ENCODE peak calls at places on chromosomes 3 and 15, in seven cellular contexts. Y is foreskin melanocyte; E is cardiac muscle cell; L is glutamatergic neuron; Z is stimulated activated CD4-positive, alpha-beta T cell treated with anti-CD3 and anti-CD28 coated beads, Interleukin-2, amount 100 ng/mL, for 24 hours; J is hepatocyte; T is AG08395. C is an unnamed sample.

GRCh38 chr15:89912145-89912673 is 543 bp downstream of the ARPIN start:
- DNase-seq in Y (peak), E (peak), L (peak), Z (no peak), J (peak), T (peak), C (no peak)

GRCh38 chr3:184651945-184652344 is 59.9 kb downstream of the MAGEF1 start:
- DNase-seq in Y (no peak), E (no peak), L (no peak), Z (no peak), J (no peak), T (no peak), C (no peak)

GRCh38 chr15:56982987-56983386 is 64.5 kb downstream of the TCF12 start:
- DNase-seq in Y (no peak), E (no peak), L (no peak), Z (no peak), J (no peak), T (no peak), C (no peak)

GRCh38 chr3:168545591-168545990 is 449.9 kb upstream of the GOLIM4 start:
- DNase-seq in Y (no peak), E (peak), L (no peak), Z (no peak), J (no peak), T (no peak), C (no peak)

GRCh38 chr3:100954199-100954935 is 38.9 kb downstream of the ABI3BP start:
- DNase-seq in Y (no peak), E (no peak), L (no peak), Z (no peak), J (no peak), T (no peak), C (no peak)

GRCh38 chr3:123344175-123344908 is 104.5 kb downstream of the ADCY5 start:
- DNase-seq in Y (no peak), E (peak), L (no peak), Z (no peak), J (no peak), T (peak), C (no peak)

GRCh38 chr3:2826036-2826435 is 284.1 kb downstream of the IL5RA start:
- DNase-seq in Y (no peak), E (no peak), L (no peak), Z (no peak), J (no peak), T (no peak), C (no peak)

GRCh38 chr15:100341662-100342560 is at the start of gene ADAMTS17:
- DNase-seq in Y (peak), E (peak), L (peak), Z (peak), J (peak), T (peak), C (peak)

GRCh38 chr15:36414670-36415069 is 164.8 kb upstream of the CDIN1 start:
- DNase-seq in Y (no peak), E (peak), L (no peak), Z (no peak), J (no peak), T (no peak), C (no peak)

GRCh38 chr15:92463352-92463751 is 69.7 kb downstream of the ST8SIA2 start:
- DNase-seq in Y (no peak), E (no peak), L (no peak), Z (no peak), J (no peak), T (no peak), C (no peak)

GRCh38 chr3:94401466-94401865 is 338.6 kb downstream of the NSUN3 start:
- DNase-seq in Y (no peak), E (no peak), L (no peak), Z (no peak), J (no peak), T (no peak), C (no peak)

GRCh38 chr15:41554401-41554800 is 4.6 kb upstream of the TYRO3 start:
- DNase-seq in Y (no peak), E (no peak), L (no peak), Z (no peak), J (no peak), T (no peak), C (no peak)

GRCh38 chr15:31297880-31298456 is 28.7 kb upstream of the KLF13 start:
- DNase-seq in Y (no peak), E (no peak), L (no peak), Z (no peak), J (peak), T (no peak), C (no peak)

GRCh38 chr15:99408236-99409096 is 157.2 kb downstream of the LRRC28 start:
- DNase-seq in Y (no peak), E (peak), L (no peak), Z (no peak), J (no peak), T (peak), C (no peak)

GRCh38 chr3:122577409-122578028 is at the start of gene PARP15:
- DNase-seq in Y (peak), E (peak), L (no peak), Z (peak), J (no peak), T (no peak), C (peak)

GRCh38 chr3:52845157-52845556 is 10.3 kb upstream of the MUSTN1 start:
- DNase-seq in Y (no peak), E (peak), L (no peak), Z (no peak), J (peak), T (peak), C (no peak)

GRCh38 chr3:27960133-27960532 is 238.0 kb upstream of the EOMES start:
- DNase-seq in Y (peak), E (peak), L (no peak), Z (no peak), J (peak), T (peak), C (no peak)

GRCh38 chr15:29972051-29972450 is 110.7 kb upstream of the GOLGA8J start:
- DNase-seq in Y (no peak), E (no peak), L (no peak), Z (no peak), J (no peak), T (no peak), C (no peak)

GRCh38 chr15:67914537-67915373 is 74.9 kb upstream of the RNU6-1 start:
- DNase-seq in Y (peak), E (peak), L (peak), Z (no peak), J (peak), T (no peak), C (no peak)

GRCh38 chr3:111547645-111548044 is 5.6 kb downstream of the CD96 start:
- DNase-seq in Y (no peak), E (no peak), L (no peak), Z (no peak), J (no peak), T (no peak), C (peak)

GRCh38 chr3:193157051-193157450 is 84.0 kb upstream of the PLAAT1 start:
- DNase-seq in Y (no peak), E (no peak), L (no peak), Z (no peak), J (no peak), T (no peak), C (no peak)

GRCh38 chr15:72727154-72727553 is 41.1 kb downstream of the BBS4 start:
- DNase-seq in Y (no peak), E (no peak), L (no peak), Z (no peak), J (no peak), T (no peak), C (no peak)

GRCh38 chr3:161273589-161274218 is 52.6 kb downstream of the NMD3 start:
- DNase-seq in Y (no peak), E (peak), L (no peak), Z (peak), J (peak), T (no peak), C (peak)

GRCh38 chr15:59300618-59301139 is 72.0 kb downstream of the MYO1E start:
- DNase-seq in Y (no peak), E (peak), L (no peak), Z (no peak), J (no peak), T (no peak), C (no peak)

GRCh38 chr15:23869391-23869790 is 182.3 kb upstream of the NDN start:
- DNase-seq in Y (no peak), E (peak), L (peak), Z (no peak), J (peak), T (no peak), C (no peak)